ENCODE peak calls at places on chromosomes 2 and 18, in eight cellular contexts. M is posterior cingulate gyrus, Z is astrocyte, F is HEK293T, G is NCI-H446, H is hypothalamus, W is A172, Q is fibroblast of mammary gland. C is an unnamed sample.

GRCh38 chr2:177355874-177356273 is 36.7 kb upstream of the AGPS start:
- DNase-seq in M (no peak), Z (peak; percentile 77), F (no peak), G (no peak), H (no peak), W (peak; percentile 7), Q (peak; percentile 20), C (no peak)

GRCh38 chr2:95049088-95049955 is 23.8 kb downstream of the MAL start:
- DNase-seq in M (no peak), Z (no peak), F (no peak), G (no peak), H (no peak), W (no peak), Q (no peak), C (no peak)

GRCh38 chr2:111898703-111899514 is 502 bp downstream of the MERTK start:
- DNase-seq in M (no peak), Z (no peak), F (no peak), G (no peak), H (no peak), W (no peak), Q (no peak), C (no peak)

GRCh38 chr2:146388757-146389156 is 1456.1 kb upstream of the ACVR2A start:
- DNase-seq in M (no peak), Z (peak; percentile 75), F (no peak), G (no peak), H (no peak), W (peak; percentile 25), Q (peak; percentile 4), C (no peak)

GRCh38 chr2:18309627-18310026 is 250.8 kb downstream of the RDH14 start:
- DNase-seq in M (no peak), Z (no peak), F (no peak), G (no peak), H (no peak), W (no peak), Q (no peak), C (no peak)

GRCh38 chr2:203667838-203668237 is 38.6 kb upstream of the CD28 start:
- DNase-seq in M (no peak), Z (no peak), F (no peak), G (no peak), H (no peak), W (no peak), Q (no peak), C (no peak)

GRCh38 chr18:34847408-34847807 is 137.3 kb downstream of the DTNA start:
- DNase-seq in M (no peak), Z (no peak), F (no peak), G (no peak), H (no peak), W (no peak), Q (no peak), C (no peak)

GRCh38 chr2:118841828-118842461 is 5.5 kb downstream of the EN1 start:
- DNase-seq in M (no peak), Z (no peak), F (no peak), G (no peak), H (no peak), W (no peak), Q (no peak), C (no peak)

GRCh38 chr18:58827425-58827824 is 37.3 kb upstream of the ZNF532 start:
- DNase-seq in M (no peak), Z (no peak), F (no peak), G (no peak), H (no peak), W (no peak), Q (no peak), C (no peak)

GRCh38 chr18:73249030-73249429 is 381.2 kb upstream of the NETO1 start:
- DNase-seq in M (no peak), Z (no peak), F (no peak), G (no peak), H (no peak), W (no peak), Q (no peak), C (no peak)

GRCh38 chr2:122570641-122571040 is 815.2 kb downstream of the TSN start:
- DNase-seq in M (no peak), Z (no peak), F (no peak), G (no peak), H (no peak), W (no peak), Q (no peak), C (no peak)

GRCh38 chr18:62420513-62421209 is 95.6 kb downstream of the TNFRSF11A start:
- DNase-seq in M (no peak), Z (peak; percentile 70), F (no peak), G (no peak), H (no peak), W (peak; percentile 58), Q (peak; percentile 60), C (no peak)

GRCh38 chr18:49847524-49847923 is 34.2 kb upstream of the ACAA2 start:
- DNase-seq in M (no peak), Z (no peak), F (no peak), G (no peak), H (no peak), W (no peak), Q (no peak), C (no peak)

GRCh38 chr18:38350141-38350540 is 784.5 kb upstream of the CELF4 start:
- DNase-seq in M (no peak), Z (no peak), F (no peak), G (no peak), H (no peak), W (no peak), Q (no peak), C (no peak)

GRCh38 chr18:6885992-6886823 is 156.7 kb downstream of the ARHGAP28 start:
- DNase-seq in M (no peak), Z (peak; percentile 18), F (peak; percentile 48), G (peak; percentile 1), H (peak; percentile 3), W (peak; percentile 58), Q (peak; percentile 65), C (no peak)

GRCh38 chr2:230068658-230069080 is at the start of gene SLC16A14:
- DNase-seq in M (no peak), Z (peak; percentile 53), F (no peak), G (no peak), H (no peak), W (no peak), Q (peak; percentile 40), C (peak; percentile 21)

GRCh38 chr2:160576054-160576499 is 82.5 kb upstream of the RBMS1 start:
- DNase-seq in M (no peak), Z (no peak), F (no peak), G (no peak), H (no peak), W (no peak), Q (peak; percentile 65), C (no peak)

GRCh38 chr2:23532311-23533013 is 147.5 kb downstream of the KLHL29 start:
- DNase-seq in M (no peak), Z (no peak), F (no peak), G (no peak), H (peak; percentile 15), W (no peak), Q (no peak), C (peak; percentile 87)

GRCh38 chr2:44649426-44649825 is 287.7 kb downstream of the CAMKMT start:
- DNase-seq in M (no peak), Z (no peak), F (no peak), G (no peak), H (no peak), W (no peak), Q (peak; percentile 16), C (no peak)

GRCh38 chr2:70496819-70497218 is 56.8 kb downstream of the TGFA start:
- DNase-seq in M (no peak), Z (no peak), F (no peak), G (no peak), H (no peak), W (no peak), Q (no peak), C (no peak)

C was measured in DMS 273 treated with DMSO at 0.1 percent for 48 hours.